ENCODE peak calls at places on chromosomes 1 and 21, in ten cellular contexts. E is GM23248; L is cardiac fibroblast; N is epithelial cell of esophagus; K is lower lobe of right lung; F is CD8-positive, alpha-beta T cell; B is fibroblast of lung; O is H7; R is ascending aorta; S is right lobe of liver. I is an unnamed sample.

GRCh38 chr1:94580367-94581115 is 39.0 kb upstream of the F3 start:
- DNase-seq in E (peak; percentile 18), L (no peak), N (peak; percentile 26), K (no peak), F (no peak), B (peak; percentile 54), O (no peak), R (no peak), S (no peak), I (no peak)

GRCh38 chr1:20376880-20377494 is 86.3 kb downstream of the VWA5B1 start:
- DNase-seq in E (peak; percentile 67), L (peak; percentile 54), N (peak; percentile 42), K (no peak), F (peak; percentile 19), B (no peak), O (peak; percentile 87), R (no peak), S (no peak), I (peak; percentile 70)

GRCh38 chr1:117093870-117094621 is 27.5 kb downstream of the TRIM45 start:
- DNase-seq in E (peak; percentile 78), L (peak; percentile 64), N (peak; percentile 82), K (no peak), F (peak; percentile 19), B (peak; percentile 95), O (peak; percentile 33), R (no peak), S (no peak), I (no peak)

GRCh38 chr1:94542088-94542671 is 621 bp upstream of the F3 start:
- DNase-seq in E (peak; percentile 72), L (peak; percentile 34), N (no peak), K (peak; percentile 51), F (no peak), B (peak; percentile 58), O (peak; percentile 54), R (no peak), S (peak; percentile 74), I (peak; percentile 65)

GRCh38 chr1:178628637-178629548 is 96.2 kb upstream of the RALGPS2 start:
- DNase-seq in E (peak; percentile 84), L (peak; percentile 78), N (no peak), K (no peak), F (no peak), B (peak; percentile 89), O (peak; percentile 51), R (no peak), S (no peak), I (peak; percentile 44)

GRCh38 chr1:227774051-227774720 is 39.0 kb downstream of the SNAP47 start:
- DNase-seq in E (no peak), L (no peak), N (no peak), K (no peak), F (peak; percentile 26), B (no peak), O (peak; percentile 48), R (no peak), S (peak; percentile 34), I (no peak)

GRCh38 chr1:23585321-23586022 is 26.2 kb upstream of the ID3 start:
- DNase-seq in E (peak; percentile 98), L (peak; percentile 91), N (peak; percentile 98), K (no peak), F (no peak), B (peak; percentile 97), O (no peak), R (no peak), S (no peak), I (no peak)

GRCh38 chr1:94236021-94236491 is 1.3 kb downstream of the ARHGAP29 start:
- DNase-seq in E (peak; percentile 50), L (peak; percentile 77), N (no peak), K (no peak), F (no peak), B (peak; percentile 63), O (peak; percentile 30), R (no peak), S (no peak), I (peak; percentile 35)

GRCh38 chr1:218943371-218943770 is 230.3 kb upstream of the LYPLAL1 start:
- DNase-seq in E (no peak), L (no peak), N (no peak), K (no peak), F (no peak), B (no peak), O (no peak), R (no peak), S (no peak), I (no peak)

GRCh38 chr1:218939095-218939494 is 234.6 kb upstream of the LYPLAL1 start:
- DNase-seq in E (no peak), L (no peak), N (no peak), K (no peak), F (no peak), B (no peak), O (no peak), R (no peak), S (no peak), I (no peak)

GRCh38 chr1:218946147-218946546 is 227.5 kb upstream of the LYPLAL1 start:
- DNase-seq in E (no peak), L (no peak), N (no peak), K (no peak), F (no peak), B (no peak), O (no peak), R (no peak), S (no peak), I (no peak)

GRCh38 chr1:218945050-218945449 is 228.6 kb upstream of the LYPLAL1 start:
- DNase-seq in E (peak; percentile 51), L (peak; percentile 63), N (peak; percentile 82), K (no peak), F (no peak), B (peak; percentile 66), O (no peak), R (no peak), S (no peak), I (no peak)

DNA sequence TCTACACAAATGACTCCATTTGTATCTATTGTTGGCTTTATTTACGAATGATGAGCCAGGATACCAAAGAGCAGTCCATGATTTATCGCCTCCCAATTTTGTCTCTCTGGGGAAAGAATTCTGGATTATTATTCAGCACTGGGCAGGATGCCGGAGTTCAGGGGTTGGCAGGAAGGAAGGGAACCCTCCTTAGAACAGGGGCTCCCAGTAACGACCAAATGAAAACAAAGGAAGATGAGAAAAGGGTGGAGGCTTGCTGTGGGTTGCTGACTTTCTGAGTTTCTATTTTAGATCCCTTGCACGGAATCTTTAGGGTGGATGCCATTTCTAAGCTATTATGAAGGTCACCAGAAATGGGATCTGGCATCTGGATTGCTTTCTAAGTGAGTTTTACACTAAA is 231.3 kb upstream of the LYPLAL1 start:
- DNase-seq in E (peak; percentile 53), L (peak; percentile 39), N (no peak), K (no peak), F (no peak), B (no peak), O (no peak), R (no peak), S (no peak), I (peak; percentile 35)
- H3K4me3 ChIP-seq in E (peak overlapping the region; percentile 50), L (no peak overlapping the region), N (no peak overlapping the region), K (no peak overlapping the region), F (no peak overlapping the region), B (no peak overlapping the region), O (no peak overlapping the region), R (no peak overlapping the region), S (no peak overlapping the region), I (no peak overlapping the region)

GRCh38 chr1:37043101-37043500 is 8.8 kb upstream of the GRIK3 start:
- DNase-seq in E (no peak), L (no peak), N (no peak), K (no peak), F (no peak), B (no peak), O (peak; percentile 63), R (no peak), S (no peak), I (no peak)
- H3K4me3 ChIP-seq in E (no peak overlapping the region), L (no peak overlapping the region), N (no peak overlapping the region), K (no peak overlapping the region), F (no peak overlapping the region), B (no peak overlapping the region), O (no peak overlapping the region), R (no peak overlapping the region), S (no peak overlapping the region), I (no peak overlapping the region)

GRCh38 chr21:15870819-15871218 is 141.0 kb downstream of the USP25 start:
- DNase-seq in E (no peak), L (no peak), N (no peak), K (no peak), F (no peak), B (no peak), O (no peak), R (no peak), S (no peak), I (no peak)

GRCh38 chr21:15872236-15872635 is 142.5 kb downstream of the USP25 start:
- DNase-seq in E (no peak), L (no peak), N (no peak), K (no peak), F (no peak), B (no peak), O (no peak), R (no peak), S (no peak), I (no peak)

GRCh38 chr21:15868940-15869339 is 139.2 kb downstream of the USP25 start:
- DNase-seq in E (no peak), L (no peak), N (no peak), K (no peak), F (no peak), B (no peak), O (no peak), R (no peak), S (no peak), I (no peak)

GRCh38 chr21:15875286-15875685 is 145.5 kb downstream of the USP25 start:
- DNase-seq in E (no peak), L (no peak), N (no peak), K (no peak), F (no peak), B (no peak), O (no peak), R (no peak), S (no peak), I (no peak)

DNA sequence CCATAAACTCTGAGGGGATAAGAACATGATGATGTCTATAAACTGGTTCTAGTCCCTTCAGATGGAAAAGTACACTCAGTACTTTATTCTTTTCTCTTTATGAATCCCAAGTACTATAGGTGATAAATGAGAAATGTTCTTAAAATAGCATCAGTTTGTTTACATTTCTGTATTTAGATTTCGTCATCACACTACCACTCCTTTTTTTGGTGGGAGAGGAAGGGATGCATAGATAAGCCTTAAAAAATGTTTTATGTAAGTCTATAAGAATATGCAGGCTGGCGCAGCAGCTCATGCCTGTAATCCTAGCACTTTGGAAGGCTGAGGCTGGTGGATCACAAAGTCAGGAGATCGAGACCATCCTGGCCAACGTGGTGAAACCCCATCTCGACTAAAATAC is 144.8 kb downstream of the USP25 start:
- DNase-seq in E (no peak), L (no peak), N (peak; percentile 30), K (no peak), F (no peak), B (peak; percentile 8), O (no peak), R (no peak), S (no peak), I (no peak)
- H3K4me3 ChIP-seq in E (no peak overlapping the region), L (no peak overlapping the region), N (no peak overlapping the region), K (no peak overlapping the region), F (no peak overlapping the region), B (no peak overlapping the region), O (no peak overlapping the region), R (no peak overlapping the region), S (no peak overlapping the region), I (no peak overlapping the region)

DNA sequence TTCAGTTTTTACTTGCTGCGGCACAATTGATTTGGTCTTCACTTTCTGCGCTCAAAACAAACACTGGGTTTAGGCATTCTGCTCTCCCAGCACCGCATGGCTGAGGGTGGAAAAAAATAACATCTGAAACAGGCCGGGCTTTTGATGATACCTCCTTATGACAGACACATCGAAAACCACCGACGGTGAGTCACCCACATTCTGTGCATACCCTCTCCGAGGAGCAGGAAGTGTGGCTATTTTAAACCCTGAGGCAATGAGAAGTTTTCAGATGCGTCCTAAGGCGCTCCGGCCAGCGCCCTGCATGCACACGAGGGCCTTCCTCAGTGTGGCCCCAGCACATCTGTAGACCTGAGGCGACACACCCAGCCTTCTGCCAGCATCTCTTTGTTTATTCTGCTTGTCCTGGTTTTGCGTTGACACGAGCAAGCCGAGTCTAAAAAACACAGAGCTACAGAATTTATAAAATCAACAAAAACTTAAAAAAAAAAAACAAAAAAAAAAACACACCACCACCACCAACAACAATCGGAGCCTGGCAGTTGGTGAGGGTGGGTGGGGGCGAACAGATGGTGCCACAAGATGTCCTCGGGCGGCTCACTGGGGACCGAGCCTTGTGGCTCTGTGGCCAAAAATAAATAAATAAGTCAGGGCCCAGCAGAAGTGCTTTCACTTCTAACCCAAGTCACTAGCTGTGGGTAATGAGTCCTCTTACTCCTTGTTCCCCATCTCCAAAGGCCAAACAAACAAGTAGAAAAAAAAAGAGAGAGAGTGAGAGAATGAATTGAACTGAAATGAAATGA is 162.6 kb upstream of the IRF2BP2 start:
- DNase-seq in E (peak; percentile 99), L (peak; percentile 97), N (peak; percentile 99), K (peak; percentile 80), F (peak; percentile 73), B (peak; percentile 100), O (peak; percentile 56), R (peak; percentile 83), S (no peak), I (peak; percentile 63)
- H3K4me3 ChIP-seq in E (no peak overlapping the region), L (no peak overlapping the region), N (no peak overlapping the region), K (peak overlapping the region; percentile 15), F (no peak overlapping the region), B (no peak overlapping the region), O (no peak overlapping the region), R (peak overlapping the region; percentile 32), S (no peak overlapping the region), I (no peak overlapping the region)

I was measured in right cardiac atrium.